ENCODE peak calls at places on chromosomes 1 and 21, in six cellular contexts. S is esophagus squamous epithelium, X is HCT116, Y is esophagus muscularis mucosa, N is heart left ventricle, E is uterus. K is an unnamed sample.

GRCh38 chr1:5990913-5991783 is 1.1 kb downstream of the NPHP4 start:
- DNase-seq in E (no peak), Y (no peak), S (no peak), N (peak; percentile 51), X (no peak), K (no peak)

GRCh38 chr1:79551321-79551720 is 544.8 kb upstream of the ADGRL4 start:
- DNase-seq in Y (no peak), N (no peak), S (no peak), E (no peak), X (no peak), K (no peak)

GRCh38 chr1:202501281-202501680 is 152.8 kb downstream of the PPP1R12B start:
- DNase-seq in Y (no peak), E (no peak), X (peak; percentile 12), N (no peak), S (no peak), K (no peak)

GRCh38 chr1:166237675-166238074 is 70.9 kb upstream of the FAM78B start:
- DNase-seq in Y (no peak), X (no peak), E (no peak), S (no peak), N (no peak), K (no peak)

GRCh38 chr1:10794724-10795304 is 1.6 kb downstream of the CASZ1 start:
- DNase-seq in N (peak; percentile 49), E (no peak), Y (no peak), S (no peak), X (no peak), K (no peak)

GRCh38 chr1:16112558-16113555 is 39.4 kb upstream of the FAM131C start:
- DNase-seq in N (no peak), E (no peak), Y (no peak), X (no peak), S (no peak), K (no peak)

GRCh38 chr1:79044974-79045650 is 38.6 kb upstream of the ADGRL4 start:
- DNase-seq in Y (no peak), E (no peak), N (no peak), S (no peak), X (peak; percentile 16), K (no peak)

GRCh38 chr1:62250126-62250726 is 55.6 kb downstream of the L1TD1 start:
- DNase-seq in N (no peak), S (no peak), X (no peak), Y (no peak), E (no peak), K (no peak)

GRCh38 chr1:5659606-5660005 is 332.6 kb downstream of the NPHP4 start:
- DNase-seq in N (no peak), E (no peak), Y (no peak), S (no peak), X (no peak), K (no peak)

GRCh38 chr21:36647279-36648093 is 51.4 kb upstream of the SIM2 start:
- DNase-seq in N (no peak), Y (no peak), X (no peak), S (no peak), E (no peak), K (no peak)

GRCh38 chr1:110035236-110035752 is 870 bp downstream of the STRIP1 start:
- DNase-seq in S (no peak), X (no peak), Y (no peak), N (no peak), E (no peak), K (no peak)

GRCh38 chr1:22816803-22817202 is 106.2 kb downstream of the EPHB2 start:
- DNase-seq in E (no peak), N (no peak), Y (no peak), X (no peak), S (no peak), K (no peak)

GRCh38 chr1:15168479-15168878 is 14.9 kb downstream of the TMEM51 start:
- DNase-seq in E (no peak), Y (no peak), N (no peak), X (no peak), S (no peak), K (no peak)

GRCh38 chr1:145962157-145963102 is 1.9 kb downstream of the ANKRD34A start:
- DNase-seq in S (no peak), X (no peak), E (peak; percentile 66), N (peak; percentile 61), Y (no peak), K (peak; percentile 88)

GRCh38 chr1:117657031-117657430 is 51.2 kb downstream of the TENT5C start:
- DNase-seq in E (no peak), Y (no peak), S (no peak), N (no peak), X (no peak), K (no peak)

GRCh38 chr21:33127154-33127893 is 57.4 kb downstream of the OLIG1 start:
- DNase-seq in N (peak; percentile 63), X (peak; percentile 48), S (no peak), Y (no peak), E (peak; percentile 17), K (peak; percentile 41)

GRCh38 chr21:43913928-43914327 is 48.9 kb downstream of the AGPAT3 start:
- DNase-seq in E (peak; percentile 13), Y (no peak), N (peak; percentile 46), S (no peak), X (no peak), K (no peak)

GRCh38 chr1:15923241-15923640 is 52.7 kb downstream of the ZBTB17 start:
- DNase-seq in E (no peak), S (no peak), N (no peak), Y (no peak), X (no peak), K (no peak)

GRCh38 chr1:242454262-242455051 is 70.0 kb downstream of the PLD5 start:
- DNase-seq in Y (peak; percentile 50), E (no peak), N (no peak), X (peak; percentile 3), S (no peak), K (no peak)

GRCh38 chr21:23017989-23018388 is 2019.8 kb downstream of the NCAM2 start:
- DNase-seq in X (no peak), Y (no peak), N (no peak), E (no peak), S (no peak), K (no peak)

GRCh38 chr21:44527983-44528633 is 11.9 kb downstream of the KRTAP10-1 start:
- DNase-seq in Y (no peak), S (no peak), N (no peak), X (no peak), E (peak; percentile 1), K (peak; percentile 76)

DNA sequence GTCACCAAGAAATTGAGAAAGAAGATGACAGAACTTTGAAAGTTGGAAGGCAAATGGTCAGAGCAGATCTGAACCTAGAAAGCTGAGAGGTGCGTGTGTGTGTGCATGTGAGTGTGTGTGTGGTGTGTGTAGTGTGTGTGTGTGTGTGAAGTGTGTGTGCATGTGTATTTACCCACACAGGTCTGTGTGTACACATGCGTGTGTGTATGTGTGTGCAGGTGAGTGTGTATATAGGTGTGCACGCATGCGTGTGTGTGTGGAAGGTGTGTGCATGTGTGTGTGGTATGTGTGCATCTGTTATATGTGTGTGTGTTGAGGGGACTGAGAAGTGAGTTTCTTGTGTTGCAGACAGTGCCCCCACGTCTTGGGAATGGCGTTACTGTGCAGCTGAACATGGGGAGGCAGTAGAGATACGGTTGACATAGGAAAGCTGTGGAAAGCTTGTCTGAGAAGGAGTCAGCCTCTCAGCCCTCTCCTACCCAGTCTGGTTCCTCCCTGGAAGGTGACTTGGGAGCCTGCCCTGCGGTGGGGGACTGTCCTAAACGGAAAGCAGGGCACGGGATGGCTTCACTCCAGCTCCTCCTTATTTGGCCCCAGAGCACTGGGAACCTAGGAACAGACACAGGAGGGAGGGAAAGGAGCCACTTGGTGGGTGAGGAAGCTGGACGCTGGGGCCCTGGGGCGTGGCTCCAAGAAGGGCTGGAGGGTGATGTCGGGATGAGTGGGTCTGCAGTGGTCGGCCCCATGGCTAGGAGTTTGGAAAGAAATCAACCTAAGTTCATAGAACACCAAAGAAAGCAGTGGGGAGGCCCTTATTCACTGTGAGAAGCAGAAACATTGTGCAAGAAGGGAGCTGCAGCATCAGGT is 97.2 kb downstream of the PCBP3 start:
- DNase-seq in N (no peak), X (no peak), Y (no peak), S (no peak), E (no peak), K (no peak)
- TF ChIP-seq CTCF in N (no peak), X (no peak), Y (no peak), S (no peak), E (no peak), K (no peak)

GRCh38 chr1:44283524-44284173 is 70.4 kb downstream of the DMAP1 start:
- DNase-seq in N (no peak), Y (no peak), X (no peak), S (no peak), E (no peak), K (no peak)
- H3K4me3 ChIP-seq in N (no peak overlapping the region), Y (no peak overlapping the region), X (no peak overlapping the region), S (no peak overlapping the region), E (no peak overlapping the region), K (no peak overlapping the region)

GRCh38 chr1:29230204-29230552 is 556 bp downstream of the MECR start:
- DNase-seq in N (no peak), Y (no peak), E (no peak), S (no peak), X (no peak), K (no peak)

GRCh38 chr1:29233693-29234092 is 2.6 kb upstream of the PTPRU start:
- DNase-seq in Y (no peak), S (no peak), X (no peak), N (no peak), E (no peak), K (no peak)

GRCh38 chr1:29234471-29234870 is 1.9 kb upstream of the PTPRU start:
- DNase-seq in X (no peak), N (no peak), S (no peak), E (no peak), Y (no peak), K (no peak)

GRCh38 chr1:29227511-29227910 is 3.2 kb downstream of the MECR start:
- DNase-seq in N (no peak), X (no peak), S (no peak), E (no peak), Y (no peak), K (no peak)

GRCh38 chr1:29230553-29231378 is at the start of gene MECR:
- DNase-seq in S (peak; percentile 49), Y (peak; percentile 99), X (peak; percentile 88), N (peak; percentile 92), E (peak; percentile 92), K (peak; percentile 99)
- TF ChIP-seq POLR2A in S (no peak), Y (peak; percentile 11), X (peak; percentile 83), N (no peak), E (peak; percentile 70), K (no peak)

DNA sequence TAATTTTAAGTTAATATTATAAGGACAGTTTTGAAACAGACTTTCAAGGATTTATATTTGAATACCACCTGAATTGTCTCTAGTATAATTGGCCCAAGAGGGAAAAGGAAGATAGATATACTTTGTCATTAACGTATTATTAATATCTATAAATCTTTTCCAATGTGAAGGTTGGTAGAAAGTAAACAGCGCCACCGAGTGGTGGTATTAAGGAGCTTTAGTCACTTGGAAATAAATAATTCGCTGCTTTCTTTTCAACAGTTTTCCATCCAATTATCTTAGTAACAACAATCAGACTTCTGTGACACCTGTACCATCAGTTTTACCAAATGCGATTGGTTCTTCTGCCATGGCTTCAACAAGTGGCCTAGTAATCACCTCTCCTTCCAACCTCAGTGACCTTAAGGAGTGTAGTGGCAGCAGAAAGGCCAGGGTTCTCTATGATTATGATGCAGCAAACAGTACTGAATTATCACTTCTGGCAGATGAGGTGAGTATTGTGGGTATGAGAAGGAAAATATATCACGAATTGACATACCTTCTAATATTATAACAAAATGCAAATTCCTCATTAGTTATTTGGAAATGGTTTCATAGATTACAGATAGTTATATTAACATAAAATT is 37.7 kb downstream of the SH3GLB1 start:
- DNase-seq in E (no peak), Y (no peak), X (peak; percentile 34), N (no peak), S (no peak), K (no peak)
- TF ChIP-seq CTCF in E (peak; percentile 40), Y (peak; percentile 50), X (peak; percentile 80), N (peak; percentile 64), S (no peak), K (no peak)

K was measured in lower leg skin.